ENCODE peak calls at places on chromosomes 13 and 19, in five cellular contexts. T is A549; E is IMR-90; D is CD4-positive, CD25-positive, alpha-beta regulatory T cell; B is heart right ventricle. A is an unnamed sample. For H3K9me3, the result is how much of the 10 kb centered on the place peaks cover.

GRCh38 chr13:83877901-83878300 is 4.4 kb downstream of the SLITRK1 start:
- DNase-seq in T (no peak), E (no peak), D (no peak), B (no peak), A (no peak)

GRCh38 chr19:55080915-55081772 is 5.5 kb downstream of the EPS8L1 start:
- DNase-seq in T (peak), E (peak), D (peak), B (peak), A (peak)

GRCh38 chr19:1057185-1057857 is 9.6 kb upstream of the ARHGAP45 start:
- DNase-seq in T (peak), E (peak), D (no peak), B (no peak), A (no peak)

GRCh38 chr13:106786006-106786579 is 218.2 kb upstream of the ARGLU1 start:
- DNase-seq in T (no peak), E (no peak), D (no peak), B (no peak), A (no peak)

GRCh38 chr19:8342684-8343482 is at the start of gene KANK3:
- DNase-seq in T (peak), E (peak), D (peak), B (peak), A (peak)

GRCh38 chr19:5870986-5871394 is 650 bp upstream of the FUT5 start:
- DNase-seq in T (no peak), E (no peak), D (no peak), B (no peak), A (no peak)

GRCh38 chr13:73754727-73755292 is 379.4 kb downstream of the KLF12 start:
- DNase-seq in T (peak), E (peak), D (no peak), B (no peak), A (peak)

GRCh38 chr13:113544071-113544891 is 40.3 kb upstream of the TFDP1 start:
- DNase-seq in T (no peak), E (no peak), D (no peak), B (no peak), A (no peak)

GRCh38 chr19:5035817-5036732 is 67.2 kb downstream of the KDM4B start:
- DNase-seq in T (no peak), E (no peak), D (no peak), B (no peak), A (no peak)

GRCh38 chr13:36211567-36211966 is 2.8 kb downstream of the SOHLH2 start:
- DNase-seq in T (no peak), E (no peak), D (no peak), B (no peak), A (no peak)

GRCh38 chr13:108463365-108463764 is 166.0 kb upstream of the MYO16 start:
- DNase-seq in T (peak), E (peak), D (no peak), B (no peak), A (no peak)

GRCh38 chr13:74114202-74114601 is 20.0 kb downstream of the KLF12 start:
- DNase-seq in T (no peak), E (peak), D (no peak), B (no peak), A (no peak)

GRCh38 chr13:97259787-97260641 is 37.9 kb downstream of the MBNL2 start:
- DNase-seq in T (peak), E (peak), D (no peak), B (no peak), A (no peak)

GRCh38 chr19:10510301-10510802 is 6.9 kb downstream of the S1PR5 start:
- DNase-seq in T (no peak), E (no peak), D (peak), B (no peak), A (peak)

GRCh38 chr19:51959791-51960190 is 26.8 kb downstream of the ZNF350 start:
- DNase-seq in T (no peak), E (peak), D (no peak), B (no peak), A (no peak)

GRCh38 chr19:51970718-51971117 is 15.9 kb downstream of the ZNF350 start:
- DNase-seq in T (no peak), E (no peak), D (no peak), B (no peak), A (no peak)

GRCh38 chr19:51965583-51965982 is 21.1 kb downstream of the ZNF350 start:
- DNase-seq in T (no peak), E (no peak), D (no peak), B (no peak), A (no peak)
- H3K9me3 ChIP-seq in T (half or more), E (half or more), D (half or more), B (half or more), A (half or more)

DNA sequence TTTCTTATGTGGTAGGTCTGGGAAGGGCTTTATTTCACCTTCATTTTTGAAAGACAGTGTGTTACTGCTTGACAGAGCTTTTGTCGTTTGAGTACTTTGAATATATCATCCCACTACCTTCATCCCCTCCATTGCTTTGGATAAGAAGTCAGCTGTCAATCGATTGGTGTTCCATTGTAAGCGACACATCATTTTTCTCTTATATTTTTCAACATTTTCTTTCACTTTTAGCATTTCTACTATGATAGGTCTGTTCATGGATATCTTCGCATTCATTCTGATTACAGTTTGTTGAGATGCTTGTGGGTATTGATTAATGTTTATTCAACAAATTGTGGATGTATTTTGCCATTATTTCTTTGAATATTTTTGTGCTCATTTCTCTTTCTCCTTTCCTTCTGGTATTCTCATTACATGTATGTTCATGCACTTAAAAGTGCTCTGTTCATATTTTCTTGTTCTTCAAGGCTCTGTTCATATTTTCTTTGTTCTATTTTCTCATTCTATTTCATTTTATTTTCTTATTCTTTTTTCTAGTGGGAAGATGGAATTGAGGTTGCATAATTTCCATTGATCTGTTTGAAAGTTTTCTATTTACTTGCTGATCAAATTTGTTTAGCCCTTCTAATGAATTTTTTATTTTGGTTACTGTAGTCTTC is 29.2 kb downstream of the ZNF546 start:
- DNase-seq in T (no peak), E (no peak), D (no peak), B (no peak), A (no peak)
- H3K9me3 ChIP-seq in T (half or more), E (half or more), D (half or more), B (half or more), A (under half)

GRCh38 chr19:6930190-6930589 is 42.8 kb downstream of the ADGRE1 start:
- DNase-seq in T (no peak), E (no peak), D (no peak), B (no peak), A (no peak)

DNA sequence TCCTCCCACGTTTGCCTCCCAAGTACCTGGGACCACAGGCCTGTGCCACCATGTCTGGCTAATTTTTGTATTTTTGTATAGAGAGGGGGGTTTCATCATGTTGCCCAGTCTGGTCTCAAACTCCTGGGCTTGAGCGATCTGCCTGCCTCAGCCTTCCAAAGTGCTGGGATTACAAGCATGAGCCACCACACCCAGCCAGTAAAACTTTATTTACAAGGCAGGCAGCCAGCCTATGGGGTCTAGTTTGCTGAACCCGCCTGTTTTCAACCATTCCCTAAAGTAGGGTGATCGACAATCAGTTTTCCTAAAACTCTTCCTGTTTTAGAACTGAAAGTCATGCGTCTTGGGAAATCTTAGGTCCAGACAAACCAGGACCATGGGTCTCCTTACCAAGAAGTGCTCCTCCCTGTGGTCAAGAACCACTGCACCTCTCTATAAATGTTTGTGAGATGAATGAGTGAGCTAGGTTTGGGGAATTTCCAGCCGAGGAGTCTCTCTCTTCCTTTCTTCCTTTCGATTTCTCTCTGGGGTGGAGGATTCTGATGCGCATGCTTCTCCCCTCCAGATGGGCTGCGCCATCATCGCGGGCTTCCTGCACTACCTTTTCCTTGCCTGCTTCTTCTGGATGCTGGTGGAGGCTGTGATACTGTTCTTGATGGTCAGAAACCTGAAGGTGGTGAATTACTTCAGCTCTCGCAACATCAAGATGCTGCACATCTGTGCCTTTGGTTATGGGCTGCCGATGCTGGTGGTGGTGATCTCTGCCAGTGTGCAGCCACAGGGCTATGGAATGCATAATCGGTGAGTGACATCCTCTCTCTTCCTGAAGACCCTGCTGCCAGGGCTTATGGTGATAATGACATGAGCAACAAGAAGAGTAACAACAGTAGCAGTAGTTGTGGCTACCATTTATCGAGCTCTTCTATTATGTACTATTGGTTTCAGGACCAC is 38.7 kb downstream of the ADGRE1 start:
- DNase-seq in T (peak), E (no peak), D (no peak), B (no peak), A (no peak)
- H3K9me3 ChIP-seq in T (under half), E (under half), D (under half), B (under half), A (under half)

DNA sequence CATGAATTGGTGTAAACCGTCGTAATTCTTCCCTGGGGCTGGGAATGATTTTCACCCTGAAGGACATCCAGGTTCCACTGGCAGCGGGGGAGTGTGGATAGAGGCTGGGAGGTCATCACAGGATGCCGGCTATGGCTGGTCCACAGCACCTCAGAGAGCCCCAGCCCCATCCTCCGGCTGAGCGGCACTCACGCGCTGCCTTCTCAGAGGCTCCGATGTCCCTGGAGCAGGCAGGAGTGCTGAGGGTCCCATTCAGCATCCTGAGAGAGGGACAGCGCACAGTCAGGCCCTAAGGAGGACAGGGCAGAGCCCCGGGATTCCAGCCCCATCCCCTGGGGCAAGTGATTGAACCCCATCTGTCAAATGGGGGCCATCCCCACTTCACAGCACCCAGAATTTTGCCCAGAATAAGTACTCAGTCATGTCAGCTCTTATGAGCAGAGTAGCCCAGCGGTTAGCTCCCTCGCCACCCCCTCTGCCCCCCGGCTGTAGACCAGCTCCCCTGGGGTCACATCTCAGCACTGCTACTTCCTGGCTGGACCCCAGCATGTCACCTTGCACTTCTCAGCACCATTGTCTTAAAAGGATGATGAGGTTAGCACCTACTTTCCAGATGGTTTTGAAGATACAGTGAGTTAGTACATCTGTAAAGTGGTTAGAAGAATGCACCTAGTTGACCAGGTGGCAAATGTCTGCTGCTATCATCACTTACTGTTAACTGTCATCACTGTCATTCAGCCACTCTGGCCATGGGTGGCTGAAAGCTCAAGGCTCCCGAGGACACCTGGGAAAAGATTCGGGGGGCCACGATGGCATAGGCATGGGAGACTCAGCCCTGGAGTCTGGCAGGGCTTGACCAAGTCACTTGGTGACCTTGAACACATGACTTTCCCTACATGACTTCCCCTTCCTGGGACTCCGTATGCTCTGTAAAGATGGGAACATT is 11.9 kb downstream of the GRAMD1A start:
- DNase-seq in T (no peak), E (no peak), D (no peak), B (no peak), A (no peak)
- H3K9me3 ChIP-seq in T (under half), E (under half), D (under half), B (under half), A (under half)

GRCh38 chr13:103325675-103326074 is 259.5 kb upstream of the SLC10A2 start:
- DNase-seq in T (no peak), E (no peak), D (no peak), B (no peak), A (no peak)
- H3K9me3 ChIP-seq in T (under half), E (under half), D (under half), B (under half), A (under half)

GRCh38 chr19:12111176-12111575 is 29.0 kb downstream of the ZNF20 start:
- DNase-seq in T (no peak), E (no peak), D (no peak), B (no peak), A (no peak)
- H3K9me3 ChIP-seq in T (under half), E (under half), D (under half), B (under half), A (under half)

GRCh38 chr19:11783767-11784166 is 14.6 kb upstream of the ZNF491 start:
- DNase-seq in T (no peak), E (no peak), D (no peak), B (no peak), A (no peak)
- H3K9me3 ChIP-seq in T (under half), E (half or more), D (half or more), B (half or more), A (half or more)

DNA sequence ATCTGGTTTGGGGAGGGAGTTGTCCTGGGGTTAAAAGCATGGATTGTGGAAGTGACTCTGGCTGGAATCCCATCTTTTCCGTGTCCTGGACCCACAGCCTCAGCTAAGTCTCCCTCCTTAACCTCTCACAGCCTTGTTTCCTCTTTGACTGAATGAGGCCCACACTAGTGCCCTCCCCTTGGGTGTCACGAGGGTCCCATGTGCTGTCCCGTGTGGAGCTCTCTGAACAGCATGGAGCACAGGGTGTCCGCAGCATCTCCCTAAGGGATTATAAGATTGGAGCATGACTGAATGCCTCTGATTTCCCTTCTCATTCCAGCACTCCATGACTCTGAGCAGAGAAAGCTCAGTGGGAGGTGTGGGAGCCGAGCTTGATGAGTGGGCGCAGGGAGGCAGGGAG is 182.5 kb downstream of the TEX29 start:
- DNase-seq in T (no peak), E (no peak), D (no peak), B (no peak), A (no peak)
- H3K9me3 ChIP-seq in T (under half), E (under half), D (under half), B (under half), A (under half)

GRCh38 chr19:53388168-53388567 is 6.8 kb upstream of the ZNF765 start:
- DNase-seq in T (no peak), E (peak), D (no peak), B (no peak), A (no peak)
- H3K9me3 ChIP-seq in T (half or more), E (under half), D (half or more), B (under half), A (under half)

GRCh38 chr13:29059837-29060236 is 239.7 kb downstream of the MTUS2 start:
- DNase-seq in T (no peak), E (no peak), D (no peak), B (peak), A (no peak)
- H3K9me3 ChIP-seq in T (under half), E (under half), D (under half), B (under half), A (under half)